ENCODE peak calls at places on chromosomes 7 and 10, in four cellular contexts. Q, A, S and P are unnamed samples.

GRCh38 chr7:15424468-15424867 is 137.3 kb downstream of the AGMO start:
- DNase-seq in Q (no peak), A (no peak), S (no peak), P (no peak)

GRCh38 chr7:50119815-50120637 is 27.0 kb upstream of the ZPBP start:
- DNase-seq in Q (no peak), A (peak), S (no peak), P (no peak)

GRCh38 chr7:2522780-2523433 is 3.3 kb downstream of the LFNG start:
- DNase-seq in Q (peak), A (peak), S (no peak), P (peak)

GRCh38 chr10:13690281-13690825 is 103.6 kb downstream of the PRPF18 start:
- DNase-seq in Q (no peak), A (no peak), S (no peak), P (no peak)

GRCh38 chr7:149500910-149501309 is 3.3 kb upstream of the ZNF746 start:
- DNase-seq in Q (no peak), A (no peak), S (no peak), P (no peak)

GRCh38 chr10:3672220-3672619 is 112.8 kb downstream of the KLF6 start:
- DNase-seq in Q (no peak), A (no peak), S (no peak), P (no peak)

GRCh38 chr7:14071045-14071444 is 81.6 kb upstream of the ETV1 start:
- DNase-seq in Q (no peak), A (no peak), S (no peak), P (no peak)

GRCh38 chr10:35661236-35661635 is 19.1 kb upstream of the FZD8 start:
- DNase-seq in Q (no peak), A (peak), S (no peak), P (no peak)

GRCh38 chr10:91198781-91199180 is 21.7 kb upstream of the PCGF5 start:
- DNase-seq in Q (no peak), A (no peak), S (no peak), P (no peak)

GRCh38 chr7:143978585-143978984 is 21.5 kb upstream of the OR6B1 start:
- DNase-seq in Q (no peak), A (peak), S (no peak), P (no peak)

GRCh38 chr10:59366310-59366709 is 4.0 kb upstream of the FAM13C start:
- DNase-seq in Q (no peak), A (no peak), S (no peak), P (no peak)

GRCh38 chr7:142459557-142459963 is 201.7 kb upstream of the PRSS58 start:
- DNase-seq in Q (peak), A (peak), S (no peak), P (peak)

GRCh38 chr10:34526758-34527730 is 288.1 kb downstream of the PARD3 start:
- DNase-seq in Q (no peak), A (peak), S (no peak), P (peak)

GRCh38 chr10:124204726-124205125 is 111.3 kb upstream of the CHST15 start:
- DNase-seq in Q (no peak), A (no peak), S (no peak), P (no peak)

GRCh38 chr10:48333856-48334255 is 27.4 kb downstream of the MAPK8 start:
- DNase-seq in Q (no peak), A (no peak), S (no peak), P (no peak)

GRCh38 chr10:112515126-112515525 is 68.1 kb downstream of the VTI1A start:
- DNase-seq in Q (no peak), A (no peak), S (no peak), P (no peak)
- H3K4me3 ChIP-seq in Q (no peak), A (no peak), S (no peak), P (no peak)

GRCh38 chr7:27197137-27198042 is 2.5 kb downstream of the HOXA13 start:
- DNase-seq in Q (no peak), A (peak), S (no peak), P (no peak)
- H3K4me3 ChIP-seq in Q (no peak), A (peak), S (no peak), P (no peak)

GRCh38 chr10:50325449-50326188 is 74.3 kb upstream of the ASAH2 start:
- DNase-seq in Q (peak), A (peak), S (peak), P (peak)
- H3K4me3 ChIP-seq in Q (no peak), A (peak), S (no peak), P (no peak)

DNA sequence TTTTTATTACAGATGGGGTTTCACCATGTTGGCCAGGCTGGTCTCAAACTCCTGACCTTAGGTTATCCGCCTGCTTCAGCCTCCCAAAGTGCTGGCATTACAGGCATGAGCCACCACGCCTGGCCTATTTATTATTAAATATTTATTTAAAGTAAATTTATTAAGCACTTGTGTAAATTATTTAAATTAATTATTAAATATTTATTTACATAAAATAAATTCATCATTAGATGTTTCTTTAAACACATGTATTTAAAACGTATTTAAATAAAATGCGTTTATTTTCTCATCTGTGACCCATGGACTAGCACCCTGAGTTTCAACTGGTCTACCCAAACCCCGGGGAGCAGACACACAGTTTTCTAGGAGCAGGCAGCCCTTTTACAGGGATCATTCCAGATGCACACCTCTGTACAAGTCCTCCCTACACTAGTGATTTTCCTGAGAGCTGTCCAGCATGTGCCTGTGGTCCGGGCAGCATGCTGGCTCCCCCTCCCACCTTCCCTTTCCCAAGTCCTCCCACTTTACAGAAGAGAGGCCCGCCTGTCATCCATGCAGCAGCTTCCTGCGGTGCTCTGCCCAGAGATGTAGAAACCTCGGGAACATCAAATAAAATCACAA is 89.2 kb upstream of the ATP6V0A4 start:
- DNase-seq in Q (no peak), A (no peak), S (no peak), P (no peak)
- H3K4me3 ChIP-seq in Q (no peak), A (no peak), S (no peak), P (no peak)